ENCODE peak calls at places on chromosomes 13 and 19, in six cellular contexts. H is fibroblast of mammary gland; L is CD4-positive, alpha-beta T cell; U is neural progenitor cell; S is glutamatergic neuron; Z is lower leg skin. P is an unnamed sample.

GRCh38 chr13:112710855-112711527 is 21.2 kb downstream of the ATP11A start:
- DNase-seq in S (no peak), L (no peak), H (no peak), Z (no peak), U (no peak), P (no peak)

GRCh38 chr19:18280247-18281081 is 958 bp downstream of the JUND start:
- DNase-seq in Z (peak), U (peak), L (peak), H (peak), S (peak), P (peak)

GRCh38 chr13:69168436-69168835 is 939.2 kb upstream of the ATXN8OS start:
- DNase-seq in U (no peak), S (no peak), L (no peak), H (no peak), Z (no peak), P (no peak)

GRCh38 chr19:29793116-29793727 is 18.6 kb upstream of the CCNE1 start:
- DNase-seq in S (no peak), L (no peak), H (no peak), Z (no peak), U (no peak), P (no peak)

GRCh38 chr19:49157445-49158224 is at the start of gene TRPM4:
- DNase-seq in U (peak), Z (peak), L (no peak), S (peak), H (peak), P (no peak)

GRCh38 chr19:54399189-54399588 is 16.1 kb upstream of the TTYH1 start:
- DNase-seq in S (no peak), U (no peak), L (no peak), Z (no peak), H (no peak), P (no peak)

GRCh38 chr13:45055902-45056648 is 64.2 kb upstream of the GTF2F2 start:
- DNase-seq in Z (peak), U (peak), L (no peak), S (no peak), H (peak), P (no peak)

GRCh38 chr19:30920238-30920637 is 429.0 kb downstream of the TSHZ3 start:
- DNase-seq in Z (no peak), U (no peak), L (no peak), H (no peak), S (no peak), P (no peak)

GRCh38 chr19:12834418-12834943 is at the start of gene RTBDN:
- DNase-seq in H (no peak), Z (no peak), L (no peak), S (peak), U (peak), P (no peak)

GRCh38 chr13:111486801-111487200 is 166.4 kb downstream of the TEX29 start:
- DNase-seq in U (no peak), S (no peak), L (no peak), H (no peak), Z (no peak), P (no peak)

GRCh38 chr19:48858984-48859710 is 9.3 kb downstream of the PLEKHA4 start:
- DNase-seq in L (peak), Z (no peak), H (no peak), U (no peak), S (peak), P (peak)

GRCh38 chr13:83453723-83454122 is 428.6 kb downstream of the SLITRK1 start:
- DNase-seq in U (no peak), Z (no peak), L (no peak), H (no peak), S (no peak), P (no peak)

GRCh38 chr19:30997222-30997621 is 352.0 kb downstream of the TSHZ3 start:
- DNase-seq in S (no peak), U (no peak), Z (no peak), L (no peak), H (no peak), P (no peak)

GRCh38 chr13:108663710-108664109 is 34.3 kb downstream of the MYO16 start:
- DNase-seq in H (no peak), L (no peak), U (no peak), Z (no peak), S (no peak), P (no peak)

DNA sequence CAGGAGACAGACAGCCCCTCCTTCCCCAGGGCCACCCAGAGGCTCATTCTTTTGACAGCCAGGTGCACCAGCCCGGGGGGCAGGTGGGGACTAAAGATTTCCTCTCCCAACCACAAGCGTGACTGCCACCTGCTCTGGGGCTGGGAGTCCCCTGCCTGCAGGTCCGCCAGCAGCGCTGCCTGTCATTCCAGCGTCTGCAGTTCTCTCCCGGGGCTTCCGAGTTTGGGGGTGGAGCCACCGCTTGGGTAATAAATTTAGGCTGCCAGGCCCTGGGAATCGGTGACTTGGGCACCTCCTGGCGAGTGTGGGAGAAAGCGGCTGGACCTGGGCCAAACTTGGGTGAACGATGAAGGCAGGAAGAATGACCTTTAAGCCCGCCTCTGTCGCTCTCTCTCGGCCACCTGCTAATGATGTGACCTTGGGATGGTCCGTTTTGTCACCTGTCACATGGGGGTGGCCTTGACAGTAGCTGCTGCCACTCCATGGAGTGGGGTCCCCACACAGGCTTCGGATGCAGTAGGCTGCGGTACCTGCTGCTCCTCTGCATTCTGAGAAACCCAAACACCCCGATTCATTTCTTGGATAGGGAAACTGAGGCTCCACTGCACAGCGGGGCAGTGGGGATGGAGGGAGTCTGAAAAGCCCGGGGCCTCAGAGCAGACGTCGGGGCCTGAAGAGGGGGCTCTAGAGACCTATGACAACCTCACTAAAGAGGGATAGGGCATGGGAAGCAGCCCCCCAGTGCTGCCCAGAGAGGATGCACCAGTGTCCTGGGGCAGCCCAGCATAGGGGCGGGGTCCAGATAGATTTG is 12.8 kb downstream of the FUT6 start:
- DNase-seq in U (peak), H (peak), S (peak), Z (no peak), L (no peak), P (peak)
- TF ChIP-seq CTCF in U (no peak), H (no peak), S (no peak), Z (no peak), L (no peak), P (no peak)

DNA sequence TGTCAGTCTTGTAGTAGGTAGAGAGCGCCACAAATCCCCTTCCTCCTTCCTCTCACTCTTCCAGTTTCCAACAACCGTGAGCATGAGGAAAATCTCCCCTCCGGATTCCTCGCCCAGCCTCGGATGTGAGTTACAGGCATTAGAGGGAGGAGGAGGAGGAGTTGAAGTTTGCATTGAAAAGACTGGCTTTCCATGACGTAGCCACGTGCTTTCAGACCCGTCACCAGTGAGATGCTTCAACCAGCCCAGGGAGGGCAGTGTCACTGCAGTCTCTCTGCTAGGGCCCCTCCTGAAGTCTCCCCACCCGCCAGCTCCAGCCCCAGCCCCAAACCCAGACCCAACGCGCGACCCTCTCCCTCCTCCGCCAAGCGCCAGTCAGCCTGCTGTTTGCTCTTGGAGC is 444 bp upstream of the FGF14 start:
- DNase-seq in U (peak), L (no peak), S (peak), Z (no peak), H (peak), P (peak)
- TF ChIP-seq CTCF in U (peak), L (no peak), S (no peak), Z (no peak), H (peak), P (no peak)

GRCh38 chr19:1149259-1150045 is 24.6 kb downstream of the SBNO2 start:
- DNase-seq in H (no peak), S (no peak), U (no peak), Z (no peak), L (no peak), P (no peak)
- TF ChIP-seq CTCF in H (no peak), S (no peak), U (no peak), Z (no peak), L (no peak), P (no peak)

GRCh38 chr19:39217094-39217493 is 13.0 kb upstream of the SYCN start:
- DNase-seq in L (no peak), S (no peak), H (no peak), Z (no peak), U (no peak), P (no peak)

GRCh38 chr19:39208175-39208795 is 4.2 kb upstream of the SYCN start:
- DNase-seq in H (no peak), S (no peak), U (no peak), Z (no peak), L (no peak), P (no peak)

GRCh38 chr19:39209196-39209595 is 5.1 kb upstream of the SYCN start:
- DNase-seq in U (no peak), H (no peak), S (no peak), L (no peak), Z (no peak), P (no peak)

GRCh38 chr19:39211731-39212376 is 7.8 kb upstream of the SYCN start:
- DNase-seq in L (no peak), U (no peak), Z (no peak), H (no peak), S (no peak), P (no peak)

DNA sequence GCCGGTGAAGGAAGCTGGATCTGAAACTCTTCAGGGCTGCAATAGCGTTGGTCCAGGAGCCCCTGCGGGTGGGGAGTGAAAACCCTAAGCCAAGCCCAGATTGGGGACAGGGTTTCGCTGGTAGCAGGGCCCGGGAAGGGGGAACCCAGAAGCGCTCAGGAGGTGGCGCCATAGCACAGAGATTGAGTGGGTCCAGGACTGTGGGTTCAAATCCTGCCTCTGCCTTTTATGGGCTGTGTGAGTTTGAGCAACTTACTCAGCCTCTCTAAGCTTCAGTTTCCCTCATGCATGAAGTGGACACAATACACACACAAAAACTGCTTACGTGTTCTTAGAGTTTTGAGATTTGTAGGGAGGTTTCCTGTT is 8.3 kb upstream of the SYCN start:
- DNase-seq in U (peak), S (peak), H (peak), L (peak), Z (no peak), P (no peak)
- TF ChIP-seq CTCF in U (peak), S (no peak), H (peak), L (peak), Z (no peak), P (peak)

DNA sequence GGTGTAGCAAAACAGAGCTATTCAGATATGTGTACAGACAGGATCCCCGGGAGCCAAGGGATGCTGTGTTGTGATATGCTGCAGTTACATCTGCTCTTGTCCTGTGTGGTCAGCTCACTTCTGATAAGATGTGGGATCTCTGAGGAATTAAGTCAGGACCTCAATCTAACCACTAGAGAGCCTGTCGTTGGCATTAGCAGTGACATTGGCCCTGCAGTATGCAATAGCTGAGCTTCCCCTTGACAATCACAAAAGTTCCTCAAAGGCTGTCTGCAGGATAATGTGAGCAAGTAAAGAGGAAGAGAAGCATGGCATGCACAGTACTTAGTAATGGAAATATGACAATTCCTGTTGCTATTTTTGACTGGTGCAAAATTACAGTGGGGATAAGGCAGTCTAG is 203.4 kb upstream of the MIR17HG start:
- DNase-seq in L (no peak), Z (no peak), U (no peak), H (no peak), S (no peak), P (no peak)
- TF ChIP-seq CTCF in L (no peak), Z (no peak), U (no peak), H (no peak), S (no peak), P (no peak)

GRCh38 chr13:104318121-104318520 is 1251.9 kb upstream of the SLC10A2 start:
- DNase-seq in H (peak), Z (no peak), L (no peak), S (no peak), U (peak), P (no peak)
- TF ChIP-seq CTCF in H (peak), Z (no peak), L (no peak), S (no peak), U (peak), P (no peak)

GRCh38 chr13:27997904-27998522 is 9.5 kb upstream of the URAD start:
- DNase-seq in U (peak), S (peak), H (peak), Z (no peak), L (no peak), P (peak)
- TF ChIP-seq CTCF in U (peak), S (peak), H (peak), Z (no peak), L (no peak), P (peak)

GRCh38 chr13:29624997-29625396 is 29.5 kb upstream of the SLC7A1 start:
- DNase-seq in S (no peak), Z (no peak), H (no peak), L (no peak), U (no peak), P (no peak)
- TF ChIP-seq CTCF in S (no peak), Z (no peak), H (no peak), L (no peak), U (no peak), P (no peak)

P was measured in GM10248.